ENCODE peak calls at places on chromosomes 2 and 18, in six cellular contexts. F, C, E, Y, A and X are unnamed samples.

GRCh38 chr2:42092084-42092996 is 44.5 kb downstream of the PKDCC start:
- DNase-seq in F (no peak), C (no peak), E (peak), Y (no peak), A (no peak), X (peak)

GRCh38 chr2:69789762-69790600 is 39.5 kb upstream of the GMCL1 start:
- DNase-seq in F (no peak), C (no peak), E (no peak), Y (no peak), A (no peak), X (no peak)

GRCh38 chr2:134774786-134775641 is 56.2 kb upstream of the TMEM163 start:
- DNase-seq in F (no peak), C (no peak), E (no peak), Y (no peak), A (no peak), X (no peak)

GRCh38 chr18:43662657-43663056 is 385.4 kb upstream of the SYT4 start:
- DNase-seq in F (no peak), C (no peak), E (peak), Y (no peak), A (no peak), X (peak)

GRCh38 chr18:22551536-22552151 is 133.9 kb upstream of the CTAGE1 start:
- DNase-seq in F (no peak), C (no peak), E (no peak), Y (peak), A (no peak), X (peak)

GRCh38 chr2:30394096-30394495 is 53.0 kb upstream of the LCLAT1 start:
- DNase-seq in F (no peak), C (no peak), E (no peak), Y (no peak), A (no peak), X (no peak)

GRCh38 chr2:9206991-9207640 is 504 bp downstream of the ASAP2 start:
- DNase-seq in F (peak), C (no peak), E (no peak), Y (no peak), A (peak), X (peak)

GRCh38 chr2:84559838-84560237 is 43.5 kb downstream of the DNAH6 start:
- DNase-seq in F (no peak), C (no peak), E (no peak), Y (no peak), A (no peak), X (no peak)

GRCh38 chr2:36824281-36824680 is 127.8 kb downstream of the VIT start:
- DNase-seq in F (no peak), C (peak), E (no peak), Y (no peak), A (no peak), X (no peak)

GRCh38 chr2:111617804-111618576 is 266.0 kb downstream of the ANAPC1 start:
- DNase-seq in F (no peak), C (no peak), E (no peak), Y (peak), A (no peak), X (no peak)

GRCh38 chr2:218266316-218266979 is 3.5 kb downstream of the AAMP start:
- DNase-seq in F (no peak), C (no peak), E (peak), Y (no peak), A (no peak), X (no peak)

GRCh38 chr18:71194438-71194837 is 905.6 kb downstream of the SOCS6 start:
- DNase-seq in F (no peak), C (no peak), E (no peak), Y (no peak), A (no peak), X (no peak)

GRCh38 chr18:45060102-45060501 is 379.4 kb downstream of the SETBP1 start:
- DNase-seq in F (no peak), C (no peak), E (no peak), Y (no peak), A (no peak), X (no peak)

GRCh38 chr18:44048846-44049245 is 631.8 kb upstream of the SETBP1 start:
- DNase-seq in F (no peak), C (no peak), E (no peak), Y (no peak), A (no peak), X (no peak)

GRCh38 chr18:11808001-11808855 is 43.0 kb upstream of the CHMP1B start:
- DNase-seq in F (no peak), C (peak), E (peak), Y (no peak), A (no peak), X (peak)

GRCh38 chr2:65434592-65435241 is 2.3 kb upstream of the SPRED2 start:
- DNase-seq in F (no peak), C (no peak), E (no peak), Y (no peak), A (no peak), X (no peak)

GRCh38 chr2:236694125-236694888 is 124.7 kb downstream of the ACKR3 start:
- DNase-seq in F (no peak), C (no peak), E (no peak), Y (no peak), A (no peak), X (peak)

GRCh38 chr2:96251721-96252292 is 14.0 kb downstream of the TMEM127 start:
- DNase-seq in F (peak), C (peak), E (peak), Y (peak), A (peak), X (peak)
- H3K27ac ChIP-seq in F (peak), C (no peak), E (peak), Y (peak), A (peak), X (peak)

GRCh38 chr2:227499971-227500630 is 28.1 kb downstream of the AGFG1 start:
- DNase-seq in F (no peak), C (no peak), E (no peak), Y (no peak), A (no peak), X (no peak)
- TF ChIP-seq CTCF in F (no peak), C (no peak), E (no peak), Y (no peak), A (no peak), X (no peak)

GRCh38 chr2:74093840-74094239 is 53.9 kb downstream of the BOLA3 start:
- DNase-seq in F (no peak), C (peak), E (no peak), Y (no peak), A (no peak), X (no peak)
- H3K27ac ChIP-seq in F (no peak), C (no peak), E (no peak), Y (no peak), A (no peak), X (no peak)

GRCh38 chr18:7152485-7152884 is 34.9 kb upstream of the LAMA1 start:
- DNase-seq in F (no peak), C (no peak), E (peak), Y (no peak), A (no peak), X (peak)

GRCh38 chr18:7155092-7155491 is 37.5 kb upstream of the LAMA1 start:
- DNase-seq in F (no peak), C (no peak), E (no peak), Y (no peak), A (no peak), X (no peak)

GRCh38 chr18:7155887-7156286 is 38.3 kb upstream of the LAMA1 start:
- DNase-seq in F (no peak), C (no peak), E (no peak), Y (no peak), A (no peak), X (no peak)

GRCh38 chr18:7158201-7158600 is 40.6 kb upstream of the LAMA1 start:
- DNase-seq in F (no peak), C (no peak), E (peak), Y (no peak), A (no peak), X (no peak)

GRCh38 chr18:7157760-7158159 is 40.2 kb upstream of the LAMA1 start:
- DNase-seq in F (no peak), C (no peak), E (peak), Y (no peak), A (no peak), X (no peak)
- TF ChIP-seq CTCF in F (no peak), C (no peak), E (no peak), Y (no peak), A (no peak), X (no peak)